ENCODE peak calls at places on chromosomes 11 and 22, in ten cellular contexts. S is CD8-positive, alpha-beta T cell; B is nephron progenitor cell; Z is transverse colon; E is HFF-Myc; L is epithelial cell of proximal tubule; C is AG09309; F is cardiac muscle cell; G is choroid plexus epithelial cell; Q is RWPE1. V is an unnamed sample.

GRCh38 chr22:39471421-39472141 is 14.8 kb downstream of the MGAT3 start:
- DNase-seq in S (no peak), B (no peak), Z (peak), E (no peak), L (peak), C (no peak), F (peak), G (peak), Q (peak), V (no peak)

GRCh38 chr11:45964911-45965389 is 42.5 kb downstream of the LARGE2 start:
- DNase-seq in S (peak), B (peak), Z (peak), E (peak), L (no peak), C (peak), F (peak), G (peak), Q (peak), V (peak)

GRCh38 chr11:47518212-47518959 is 34.5 kb downstream of the CELF1 start:
- DNase-seq in S (no peak), B (no peak), Z (no peak), E (no peak), L (no peak), C (no peak), F (no peak), G (no peak), Q (no peak), V (no peak)

GRCh38 chr22:39384750-39385480 is 14.7 kb upstream of the TAB1 start:
- DNase-seq in S (no peak), B (peak), Z (no peak), E (no peak), L (no peak), C (no peak), F (peak), G (peak), Q (no peak), V (peak)

GRCh38 chr11:46491661-46492331 is 100.2 kb upstream of the CHRM4 start:
- DNase-seq in S (no peak), B (no peak), Z (no peak), E (no peak), L (no peak), C (no peak), F (peak), G (peak), Q (no peak), V (no peak)

GRCh38 chr11:74009230-74009547 is 304 bp upstream of the UCP3 start:
- DNase-seq in S (no peak), B (no peak), Z (no peak), E (no peak), L (no peak), C (no peak), F (no peak), G (no peak), Q (no peak), V (no peak)

GRCh38 chr11:70116386-70117077 is 38.4 kb downstream of the ANO1 start:
- DNase-seq in S (no peak), B (no peak), Z (no peak), E (no peak), L (no peak), C (no peak), F (no peak), G (no peak), Q (no peak), V (no peak)

GRCh38 chr11:78289547-78290292 is 101.0 kb downstream of the USP35 start:
- DNase-seq in S (no peak), B (no peak), Z (no peak), E (no peak), L (no peak), C (no peak), F (no peak), G (no peak), Q (no peak), V (no peak)

GRCh38 chr11:65310215-65310614 is 4.5 kb upstream of the CDC42EP2 start:
- DNase-seq in S (no peak), B (no peak), Z (peak), E (no peak), L (no peak), C (no peak), F (no peak), G (peak), Q (no peak), V (no peak)

GRCh38 chr22:39519681-39520053 is 695 bp upstream of the ATF4 start:
- DNase-seq in S (no peak), B (no peak), Z (peak), E (no peak), L (no peak), C (no peak), F (peak), G (no peak), Q (peak), V (no peak)

GRCh38 chr11:132005874-132006273 is 635.5 kb downstream of the NTM start:
- DNase-seq in S (no peak), B (no peak), Z (no peak), E (no peak), L (no peak), C (no peak), F (no peak), G (no peak), Q (no peak), V (no peak)

GRCh38 chr22:24247564-24248344 is 2.9 kb upstream of the GGT5 start:
- DNase-seq in S (peak), B (peak), Z (peak), E (no peak), L (peak), C (peak), F (peak), G (peak), Q (peak), V (peak)

GRCh38 chr22:24147666-24148065 is 33.6 kb upstream of the SUSD2 start:
- DNase-seq in S (no peak), B (no peak), Z (no peak), E (no peak), L (no peak), C (no peak), F (no peak), G (no peak), Q (no peak), V (no peak)

GRCh38 chr11:131690362-131690761 is 319.9 kb downstream of the NTM start:
- DNase-seq in S (no peak), B (no peak), Z (no peak), E (no peak), L (no peak), C (no peak), F (no peak), G (no peak), Q (no peak), V (no peak)

GRCh38 chr11:98630736-98631135 is 390.0 kb upstream of the CNTN5 start:
- DNase-seq in S (no peak), B (no peak), Z (no peak), E (no peak), L (no peak), C (no peak), F (no peak), G (no peak), Q (no peak), V (no peak)

GRCh38 chr11:105689636-105690035 is 79.8 kb downstream of the GRIA4 start:
- DNase-seq in S (no peak), B (no peak), Z (no peak), E (no peak), L (peak), C (no peak), F (no peak), G (no peak), Q (no peak), V (no peak)

GRCh38 chr11:77361184-77361583 is 59.7 kb upstream of the GDPD4 start:
- DNase-seq in S (no peak), B (no peak), Z (no peak), E (no peak), L (peak), C (peak), F (peak), G (peak), Q (peak), V (no peak)

GRCh38 chr11:123653997-123654565 is 343 bp downstream of the SCN3B start:
- DNase-seq in S (no peak), B (peak), Z (peak), E (no peak), L (no peak), C (no peak), F (peak), G (peak), Q (peak), V (peak)

GRCh38 chr11:114088836-114089235 is 29.3 kb downstream of the ZBTB16 start:
- DNase-seq in S (no peak), B (no peak), Z (no peak), E (no peak), L (no peak), C (no peak), F (no peak), G (no peak), Q (no peak), V (no peak)

GRCh38 chr11:110093407-110094297 is 460 bp downstream of the ZC3H12C start:
- DNase-seq in S (no peak), B (peak), Z (peak), E (no peak), L (no peak), C (no peak), F (peak), G (peak), Q (peak), V (peak)

GRCh38 chr11:1223346-1224108 is 661 bp downstream of the MUC5B start:
- DNase-seq in S (no peak), B (peak), Z (peak), E (no peak), L (no peak), C (no peak), F (no peak), G (no peak), Q (no peak), V (no peak)

GRCh38 chr11:34825670-34826383 is 90.4 kb downstream of the APIP start:
- DNase-seq in S (no peak), B (no peak), Z (peak), E (no peak), L (no peak), C (no peak), F (no peak), G (no peak), Q (no peak), V (no peak)

GRCh38 chr22:22716136-22716535 is 71.7 kb downstream of the GGTLC2 start:
- DNase-seq in S (no peak), B (no peak), Z (no peak), E (no peak), L (no peak), C (no peak), F (no peak), G (no peak), Q (no peak), V (no peak)

GRCh38 chr22:41177626-41178424 is 27.3 kb upstream of the L3MBTL2 start:
- DNase-seq in S (no peak), B (no peak), Z (no peak), E (no peak), L (no peak), C (no peak), F (no peak), G (no peak), Q (no peak), V (no peak)

GRCh38 chr22:48322907-48323306 is 1504.8 kb downstream of the BRD1 start:
- DNase-seq in S (no peak), B (no peak), Z (no peak), E (no peak), L (no peak), C (no peak), F (no peak), G (no peak), Q (no peak), V (no peak)

GRCh38 chr22:48299801-48300200 is 1527.9 kb downstream of the BRD1 start:
- DNase-seq in S (peak), B (no peak), Z (no peak), E (no peak), L (no peak), C (no peak), F (no peak), G (no peak), Q (no peak), V (no peak)

GRCh38 chr11:118622376-118623290 is 15.2 kb downstream of the PHLDB1 start:
- DNase-seq in S (no peak), B (peak), Z (no peak), E (no peak), L (peak), C (no peak), F (peak), G (peak), Q (peak), V (no peak)

GRCh38 chr11:44426958-44427357 is 117.0 kb upstream of the ALX4 start:
- DNase-seq in S (no peak), B (no peak), Z (no peak), E (no peak), L (no peak), C (no peak), F (no peak), G (no peak), Q (no peak), V (no peak)

GRCh38 chr22:29150701-29151100 is 55.0 kb upstream of the EMID1 start:
- DNase-seq in S (no peak), B (no peak), Z (no peak), E (no peak), L (no peak), C (no peak), F (no peak), G (no peak), Q (no peak), V (no peak)

GRCh38 chr11:61701298-61701993 is 21.3 kb downstream of the DAGLA start:
- DNase-seq in S (no peak), B (peak), Z (peak), E (no peak), L (no peak), C (no peak), F (no peak), G (peak), Q (no peak), V (peak)

GRCh38 chr11:106091480-106092123 is 14.1 kb downstream of the AASDHPPT start:
- DNase-seq in S (no peak), B (no peak), Z (no peak), E (no peak), L (no peak), C (peak), F (peak), G (peak), Q (peak), V (no peak)

GRCh38 chr11:80173487-80174136 is 732.8 kb upstream of the TENM4 start:
- DNase-seq in S (no peak), B (no peak), Z (no peak), E (no peak), L (no peak), C (no peak), F (no peak), G (no peak), Q (no peak), V (no peak)

GRCh38 chr22:32801436-32802290 is at the start of gene TIMP3:
- DNase-seq in S (no peak), B (peak), Z (peak), E (peak), L (no peak), C (no peak), F (peak), G (peak), Q (peak), V (peak)

GRCh38 chr11:9210224-9210921 is 54.8 kb downstream of the DENND5A start:
- DNase-seq in S (no peak), B (no peak), Z (no peak), E (no peak), L (no peak), C (no peak), F (no peak), G (peak), Q (no peak), V (no peak)

GRCh38 chr22:39316440-39317083 is 2.9 kb downstream of the RPL3 start:
- DNase-seq in S (peak), B (peak), Z (peak), E (no peak), L (peak), C (peak), F (peak), G (peak), Q (peak), V (peak)

GRCh38 chr11:121890377-121890776 is 225.6 kb downstream of the BLID start:
- DNase-seq in S (no peak), B (no peak), Z (no peak), E (no peak), L (no peak), C (peak), F (peak), G (peak), Q (no peak), V (no peak)

GRCh38 chr11:17014774-17015638 is 792 bp upstream of the PLEKHA7 start:
- DNase-seq in S (no peak), B (peak), Z (peak), E (no peak), L (no peak), C (no peak), F (peak), G (peak), Q (peak), V (peak)
- TF ChIP-seq CTCF in S (peak), B (peak), Z (peak), E (peak), L (peak), C (no peak), F (peak), G (peak), Q (peak), V (peak)

GRCh38 chr22:18103527-18104269 is 6.9 kb upstream of the TUBA8 start:
- DNase-seq in S (no peak), B (no peak), Z (no peak), E (no peak), L (peak), C (no peak), F (no peak), G (no peak), Q (no peak), V (no peak)
- TF ChIP-seq CTCF in S (no peak), B (no peak), Z (no peak), E (no peak), L (no peak), C (no peak), F (no peak), G (no peak), Q (no peak), V (no peak)

DNA sequence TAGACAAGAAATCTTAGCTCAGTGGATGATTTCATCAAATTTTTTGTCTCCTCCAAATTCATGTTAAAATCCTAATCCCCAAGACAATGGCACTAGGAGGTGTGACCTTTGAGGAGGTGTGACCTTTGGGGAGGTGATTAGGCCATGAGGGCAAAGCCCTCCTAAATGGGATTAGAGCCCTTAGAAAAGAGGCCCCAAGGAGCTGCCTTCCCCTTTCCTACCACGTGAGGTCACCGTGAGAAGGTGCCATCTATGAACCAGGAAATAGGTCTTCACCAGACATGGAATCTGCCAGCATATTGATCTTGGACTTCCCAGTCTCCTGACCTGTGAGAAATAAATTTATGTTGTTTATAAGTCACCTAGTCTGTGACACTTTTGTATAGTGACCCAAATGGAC is 138.7 kb downstream of the TRIM29 start:
- DNase-seq in S (no peak), B (no peak), Z (no peak), E (no peak), L (no peak), C (no peak), F (no peak), G (no peak), Q (peak), V (no peak)
- TF ChIP-seq CTCF in S (no peak), B (no peak), Z (no peak), E (peak), L (peak), C (peak), F (peak), G (no peak), Q (peak), V (no peak)

GRCh38 chr11:134636071-134636470 is 224.0 kb upstream of the B3GAT1 start:
- DNase-seq in S (no peak), B (peak), Z (no peak), E (no peak), L (no peak), C (no peak), F (no peak), G (no peak), Q (no peak), V (no peak)

GRCh38 chr11:134633276-134633675 is 221.2 kb upstream of the B3GAT1 start:
- DNase-seq in S (no peak), B (no peak), Z (no peak), E (no peak), L (no peak), C (no peak), F (no peak), G (no peak), Q (no peak), V (no peak)

GRCh38 chr11:134637091-134638015 is 225.3 kb upstream of the B3GAT1 start:
- DNase-seq in S (no peak), B (no peak), Z (no peak), E (no peak), L (no peak), C (no peak), F (no peak), G (no peak), Q (no peak), V (no peak)

GRCh38 chr11:134632347-134633119 is 220.5 kb upstream of the B3GAT1 start:
- DNase-seq in S (no peak), B (no peak), Z (no peak), E (no peak), L (no peak), C (no peak), F (no peak), G (no peak), Q (no peak), V (no peak)

GRCh38 chr11:134634897-134635831 is 223.1 kb upstream of the B3GAT1 start:
- DNase-seq in S (no peak), B (no peak), Z (no peak), E (no peak), L (no peak), C (no peak), F (no peak), G (no peak), Q (no peak), V (no peak)
- TF ChIP-seq CTCF in S (no peak), B (no peak), Z (no peak), E (no peak), L (peak), C (no peak), F (no peak), G (no peak), Q (no peak), V (no peak)

GRCh38 chr11:69041516-69041915 is 7.2 kb upstream of the TPCN2 start:
- DNase-seq in S (no peak), B (no peak), Z (no peak), E (no peak), L (no peak), C (no peak), F (peak), G (peak), Q (no peak), V (no peak)

GRCh38 chr11:69048056-69048717 is 545 bp upstream of the TPCN2 start:
- DNase-seq in S (no peak), B (no peak), Z (no peak), E (no peak), L (no peak), C (no peak), F (peak), G (no peak), Q (no peak), V (no peak)

GRCh38 chr11:69040051-69040450 is 8.7 kb upstream of the TPCN2 start:
- DNase-seq in S (no peak), B (no peak), Z (no peak), E (no peak), L (no peak), C (no peak), F (no peak), G (no peak), Q (no peak), V (no peak)

GRCh38 chr11:69040581-69041260 is 8.0 kb upstream of the TPCN2 start:
- DNase-seq in S (no peak), B (no peak), Z (no peak), E (peak), L (peak), C (peak), F (peak), G (peak), Q (no peak), V (no peak)

GRCh38 chr11:69044111-69045013 is 4.4 kb upstream of the TPCN2 start:
- DNase-seq in S (no peak), B (peak), Z (peak), E (peak), L (peak), C (peak), F (peak), G (peak), Q (peak), V (peak)
- TF ChIP-seq CTCF in S (no peak), B (peak), Z (peak), E (peak), L (peak), C (peak), F (peak), G (peak), Q (no peak), V (no peak)

DNA sequence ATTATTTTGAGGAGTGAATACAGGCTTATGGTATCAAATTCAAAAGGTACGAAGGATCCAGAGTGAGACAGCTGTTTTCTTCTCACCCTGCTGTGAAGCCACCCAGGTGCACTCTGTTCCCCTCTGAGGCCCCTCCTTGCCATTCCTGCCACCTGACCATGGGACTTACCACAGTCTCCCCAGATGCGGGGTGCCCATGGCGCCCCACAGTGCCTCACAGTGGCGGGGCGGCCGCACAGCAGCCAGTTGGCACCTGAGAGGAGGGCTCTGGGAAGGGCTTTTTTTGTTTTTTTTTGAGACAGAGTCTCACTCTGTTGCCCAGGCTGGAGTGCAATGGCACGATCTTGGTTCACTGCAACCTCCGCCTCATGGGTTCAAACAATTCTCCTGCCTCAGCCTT is 151.7 kb downstream of the CEP164 start:
- DNase-seq in S (no peak), B (no peak), Z (no peak), E (no peak), L (no peak), C (no peak), F (no peak), G (no peak), Q (no peak), V (no peak)
- TF ChIP-seq CTCF in S (no peak), B (no peak), Z (no peak), E (no peak), L (peak), C (no peak), F (no peak), G (no peak), Q (no peak), V (peak)

V was measured in endothelial cell.